ENCODE peak calls at places on chromosome 2, in nine cellular contexts. X is SK-N-SH, N is tibial nerve, U is neural progenitor cell, R is left ventricle myocardium inferior, Z is MG63, P is AG10803, H is GM23338, L is stomach. B is an unnamed sample.

GRCh38 chr2:158953926-158954763 is 14.3 kb upstream of the TANC1 start:
- DNase-seq in L (peak; percentile 80), X (peak; percentile 70), U (no peak), R (peak; percentile 82), N (peak; percentile 77), Z (peak; percentile 81), P (peak; percentile 82), H (no peak), B (peak; percentile 89)

GRCh38 chr2:77552956-77553355 is 30.8 kb upstream of the LRRTM4 start:
- DNase-seq in N (no peak), L (no peak), X (no peak), P (no peak), H (no peak), Z (no peak), R (no peak), U (peak; percentile 61), B (no peak)

GRCh38 chr2:204195498-204195897 is 258.9 kb downstream of the ICOS start:
- DNase-seq in Z (no peak), U (no peak), H (no peak), L (no peak), P (no peak), R (no peak), X (peak; percentile 55), N (no peak), B (no peak)

GRCh38 chr2:111705711-111706323 is 178.2 kb downstream of the ANAPC1 start:
- DNase-seq in X (no peak), R (no peak), Z (peak; percentile 77), P (peak; percentile 75), U (peak; percentile 90), L (no peak), H (peak; percentile 84), N (no peak), B (no peak)

GRCh38 chr2:159118115-159118858 is 149.8 kb downstream of the TANC1 start:
- DNase-seq in U (peak; percentile 89), Z (peak; percentile 59), X (peak; percentile 70), P (peak; percentile 81), R (peak; percentile 85), N (peak; percentile 97), H (peak; percentile 90), L (peak; percentile 89), B (peak; percentile 72)

GRCh38 chr2:201484805-201485204 is 33.3 kb downstream of the STRADB start:
- DNase-seq in X (no peak), P (peak; percentile 67), R (no peak), L (no peak), U (no peak), N (no peak), H (no peak), Z (no peak), B (no peak)

GRCh38 chr2:164479460-164479859 is 141.8 kb downstream of the GRB14 start:
- DNase-seq in P (peak; percentile 12), H (peak; percentile 72), R (no peak), N (peak; percentile 18), U (peak; percentile 75), X (peak; percentile 22), Z (peak; percentile 10), L (no peak), B (no peak)

GRCh38 chr2:237707859-237708398 is 80.5 kb downstream of the LRRFIP1 start:
- DNase-seq in L (no peak), Z (no peak), H (peak; percentile 2), X (no peak), P (no peak), U (no peak), N (no peak), R (no peak), B (no peak)

GRCh38 chr2:9984861-9985480 is 33.5 kb downstream of the GRHL1 start:
- DNase-seq in X (no peak), P (peak; percentile 95), N (no peak), R (no peak), Z (no peak), L (no peak), H (no peak), U (no peak), B (no peak)

GRCh38 chr2:54640834-54641540 is 82.5 kb upstream of the EML6 start:
- DNase-seq in L (no peak), H (no peak), R (no peak), P (no peak), N (no peak), Z (no peak), U (no peak), X (no peak), B (no peak)

GRCh38 chr2:144198116-144198515 is 321.8 kb downstream of the ZEB2 start:
- DNase-seq in R (no peak), Z (no peak), H (peak; percentile 24), N (no peak), P (peak; percentile 43), X (no peak), L (no peak), U (no peak), B (peak; percentile 15)

GRCh38 chr2:143847257-143847656 is 672.7 kb downstream of the ZEB2 start:
- DNase-seq in N (peak; percentile 9), H (no peak), R (no peak), U (no peak), P (no peak), L (no peak), Z (no peak), X (no peak), B (no peak)

GRCh38 chr2:30148850-30149249 is 2.0 kb downstream of the YPEL5 start:
- DNase-seq in H (peak; percentile 26), P (no peak), L (no peak), X (no peak), R (no peak), Z (no peak), N (no peak), U (no peak), B (no peak)

DNA sequence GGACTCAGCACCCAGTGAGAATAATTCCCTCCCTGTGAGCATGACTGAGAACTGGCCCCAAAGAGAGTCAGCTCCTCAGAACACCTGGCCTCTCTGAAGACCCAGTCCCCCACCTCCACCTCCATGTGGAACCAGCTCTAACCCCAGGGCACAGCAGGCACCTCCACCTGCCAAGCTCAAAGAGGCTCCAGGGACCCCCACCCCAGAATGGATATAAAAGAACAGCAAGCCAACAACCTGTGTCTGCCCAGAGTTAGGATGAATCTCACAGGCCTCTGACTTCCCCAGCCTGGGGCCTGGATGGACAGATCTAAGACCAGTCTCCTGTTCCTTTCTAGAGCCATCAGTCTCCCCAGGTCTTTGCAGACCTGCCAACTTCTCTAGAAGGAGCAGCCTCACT is 498.5 kb downstream of the EIPR1 start:
- DNase-seq in P (no peak), X (no peak), L (no peak), U (no peak), H (no peak), N (no peak), R (no peak), Z (no peak), B (no peak)
- H3K4me3 ChIP-seq in P (no peak overlapping the region), X (no peak overlapping the region), L (no peak overlapping the region), U (no peak overlapping the region), H (no peak overlapping the region), N (no peak overlapping the region), R (no peak overlapping the region), Z (no peak overlapping the region), B (no peak overlapping the region)

DNA sequence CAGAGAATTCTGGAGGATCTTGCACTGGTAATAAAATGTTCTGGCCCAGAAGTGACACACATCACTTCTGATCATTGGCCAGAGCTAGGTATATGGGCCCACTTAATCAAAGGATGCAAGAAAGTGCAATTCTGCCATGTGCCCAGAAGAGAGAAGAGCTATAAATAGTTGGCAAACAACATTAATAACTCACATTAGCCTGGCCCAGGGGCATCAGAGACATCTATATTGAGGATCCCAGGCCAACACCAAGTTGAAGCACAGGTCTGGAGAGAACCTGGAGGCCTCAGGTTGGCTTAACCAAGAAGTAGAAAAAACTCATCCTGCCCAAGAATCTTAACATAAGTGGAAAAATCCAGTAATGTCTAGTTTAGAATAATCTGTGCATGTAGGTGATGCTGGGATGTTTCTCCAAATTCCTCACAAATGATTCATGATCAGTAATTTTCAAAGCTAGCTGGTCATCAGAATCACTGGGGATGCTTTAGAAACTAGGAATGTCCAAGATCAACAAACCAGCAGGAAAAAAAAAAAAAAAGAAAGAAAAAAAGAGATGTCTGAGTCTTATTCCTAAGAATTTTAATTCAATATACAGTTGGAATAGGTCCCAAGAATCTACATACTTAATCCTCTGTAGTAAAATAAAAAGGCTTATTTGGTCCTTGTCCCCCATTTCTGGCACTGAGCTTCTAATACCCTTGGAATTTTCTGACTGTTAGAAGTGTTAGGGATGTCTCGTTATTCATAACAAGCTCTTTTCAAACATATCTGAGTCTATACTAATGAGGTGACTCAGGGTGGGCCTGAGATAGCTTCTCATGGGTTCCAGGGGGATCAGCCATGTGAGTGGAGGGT is 35.0 kb upstream of the EVA1A start:
- DNase-seq in N (no peak), L (no peak), U (no peak), X (no peak), R (no peak), Z (peak; percentile 36), H (no peak), P (peak; percentile 87), B (peak; percentile 84)
- H3K4me3 ChIP-seq in N (no peak overlapping the region), L (no peak overlapping the region), U (no peak overlapping the region), X (peak overlapping the region; percentile 25), R (no peak overlapping the region), Z (no peak overlapping the region), H (no peak overlapping the region), P (no peak overlapping the region), B (peak overlapping the region; percentile 8)

DNA sequence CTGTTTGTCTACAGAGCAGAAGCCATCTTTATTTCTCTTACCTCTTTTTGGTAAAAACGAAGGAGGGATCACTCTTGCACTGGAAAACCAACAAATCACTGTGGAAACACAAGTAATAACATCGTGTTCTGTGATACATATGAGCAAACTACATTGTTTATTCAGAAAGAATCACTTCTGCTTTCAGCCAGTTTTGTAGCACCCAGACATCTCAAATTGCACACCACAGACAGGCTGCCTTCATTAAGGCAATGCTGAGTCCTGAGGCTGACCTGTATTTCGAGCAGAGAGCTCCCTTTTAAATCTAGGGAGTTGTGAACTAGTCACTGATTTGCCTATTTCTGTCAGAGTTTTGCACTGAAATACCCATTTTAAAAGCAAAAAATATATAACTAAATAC is 1003.2 kb upstream of the FAM98A start:
- DNase-seq in P (no peak), N (no peak), U (no peak), R (no peak), L (no peak), H (no peak), Z (no peak), X (no peak), B (no peak)
- H3K4me3 ChIP-seq in P (no peak overlapping the region), N (no peak overlapping the region), U (no peak overlapping the region), R (no peak overlapping the region), L (no peak overlapping the region), H (no peak overlapping the region), Z (no peak overlapping the region), X (no peak overlapping the region), B (no peak overlapping the region)

DNA sequence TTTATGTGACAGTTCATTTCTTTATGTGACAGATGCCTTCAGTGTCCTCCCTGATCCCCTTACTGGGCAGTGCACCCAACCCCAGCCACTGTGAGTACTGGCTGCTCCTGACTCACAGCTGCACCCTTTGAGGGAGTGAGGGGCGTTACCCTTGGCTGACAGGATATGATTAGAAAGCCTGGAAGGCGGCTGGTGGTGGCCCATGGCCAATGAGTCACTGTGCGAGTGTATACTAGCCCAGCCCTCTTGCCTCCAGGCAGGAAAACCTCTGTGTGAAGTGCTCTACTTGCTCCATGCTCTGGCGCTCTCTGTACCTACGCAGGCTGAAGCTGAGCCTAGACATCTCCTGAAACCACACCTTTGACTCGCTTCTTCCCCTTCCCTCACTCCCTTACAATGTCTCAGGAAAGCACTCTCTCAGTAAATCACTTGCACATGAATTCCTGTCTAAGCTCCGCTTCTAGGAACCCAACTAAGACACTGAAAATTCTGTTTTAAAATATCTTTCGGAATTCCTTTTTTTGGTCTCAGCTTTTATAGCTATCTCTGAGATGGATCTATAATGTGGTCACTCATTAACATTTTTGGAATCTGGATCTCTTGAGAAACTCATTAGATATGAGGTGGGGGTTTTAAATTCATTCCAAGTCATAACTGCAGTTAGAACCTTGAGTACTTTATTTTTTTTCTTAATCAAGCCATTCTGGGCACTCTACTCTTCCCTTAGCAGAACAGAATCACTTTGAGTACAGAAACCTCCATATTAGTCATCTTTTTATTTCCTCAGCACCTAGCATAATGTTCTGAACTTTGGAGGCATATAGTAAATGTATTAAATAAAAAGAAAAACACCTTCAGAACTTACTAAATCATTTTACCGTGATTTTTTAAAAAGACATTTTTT is 25.3 kb upstream of the STAM2 start:
- DNase-seq in H (peak; percentile 41), R (peak; percentile 88), Z (peak; percentile 99), P (peak; percentile 93), N (peak; percentile 69), L (peak; percentile 88), U (peak; percentile 2), X (peak; percentile 32), B (peak; percentile 84)
- H3K4me3 ChIP-seq in H (no peak overlapping the region), R (no peak overlapping the region), Z (peak overlapping the region; percentile 7), P (peak overlapping the region; percentile 34), N (no peak overlapping the region), L (no peak overlapping the region), U (no peak overlapping the region), X (peak overlapping the region; percentile 61), B (peak overlapping the region; percentile 60)